ENCODE peak calls at places on chromosomes 4 and X, in nine cellular contexts. One of them, this sample, is unnamed.

GRCh38 chr4:79604152-79604551 is 196.1 kb upstream of the GK2 start:
- DNase-seq in HCT116: no peak
- DNase-seq in right lobe of liver: no peak
- DNase-seq in erythroblast: no peak
- DNase-seq in HepG2: no peak
- DNase-seq in H54: no peak
- DNase-seq in sigmoid colon: no peak
- DNase-seq in esophagus squamous epithelium: no peak
- DNase-seq in NB4: peak
- DNase-seq in this sample: no peak

GRCh38 chrX:47156611-47157520 is 11.8 kb downstream of the RBM10 start:
- DNase-seq in HCT116: no peak
- DNase-seq in right lobe of liver: no peak
- DNase-seq in erythroblast: no peak
- DNase-seq in HepG2: no peak
- DNase-seq in H54: no peak
- DNase-seq in sigmoid colon: peak
- DNase-seq in esophagus squamous epithelium: no peak
- DNase-seq in NB4: peak
- DNase-seq in this sample: no peak

GRCh38 chrX:1425381-1425780 is 27.3 kb downstream of the ASMTL start:
- DNase-seq in HCT116: no peak
- DNase-seq in right lobe of liver: no peak
- DNase-seq in erythroblast: no peak
- DNase-seq in HepG2: no peak
- DNase-seq in H54: no peak
- DNase-seq in sigmoid colon: peak
- DNase-seq in esophagus squamous epithelium: no peak
- DNase-seq in NB4: no peak
- DNase-seq in this sample: no peak

GRCh38 chr4:117957570-117957969 is 76.7 kb upstream of the NDST3 start:
- DNase-seq in HCT116: no peak
- DNase-seq in right lobe of liver: no peak
- DNase-seq in erythroblast: no peak
- DNase-seq in HepG2: no peak
- DNase-seq in H54: no peak
- DNase-seq in sigmoid colon: no peak
- DNase-seq in esophagus squamous epithelium: no peak
- DNase-seq in NB4: no peak
- DNase-seq in this sample: no peak

GRCh38 chrX:4764888-4765287 is 1051.4 kb upstream of the PRKX start:
- DNase-seq in HCT116: no peak
- DNase-seq in right lobe of liver: no peak
- DNase-seq in erythroblast: no peak
- DNase-seq in HepG2: no peak
- DNase-seq in H54: no peak
- DNase-seq in sigmoid colon: no peak
- DNase-seq in esophagus squamous epithelium: no peak
- DNase-seq in NB4: no peak
- DNase-seq in this sample: no peak

GRCh38 chr4:9999956-10000551 is 21.2 kb downstream of the SLC2A9 start:
- DNase-seq in HCT116: no peak
- DNase-seq in right lobe of liver: no peak
- DNase-seq in erythroblast: no peak
- DNase-seq in HepG2: no peak
- DNase-seq in H54: no peak
- DNase-seq in sigmoid colon: no peak
- DNase-seq in esophagus squamous epithelium: no peak
- DNase-seq in NB4: no peak
- DNase-seq in this sample: no peak

GRCh38 chrX:154596290-154596929 is 11.5 kb downstream of the CTAG1A start:
- DNase-seq in HCT116: no peak
- DNase-seq in right lobe of liver: no peak
- DNase-seq in erythroblast: no peak
- DNase-seq in HepG2: no peak
- DNase-seq in H54: peak
- DNase-seq in sigmoid colon: no peak
- DNase-seq in esophagus squamous epithelium: no peak
- DNase-seq in NB4: peak
- DNase-seq in this sample: no peak

GRCh38 chr4:118345813-118346212 is 7.0 kb downstream of the PRSS12 start:
- DNase-seq in HCT116: no peak
- DNase-seq in right lobe of liver: no peak
- DNase-seq in erythroblast: no peak
- DNase-seq in HepG2: no peak
- DNase-seq in H54: no peak
- DNase-seq in sigmoid colon: no peak
- DNase-seq in esophagus squamous epithelium: no peak
- DNase-seq in NB4: no peak
- DNase-seq in this sample: no peak

GRCh38 chr4:19152264-19152663 is 1099.4 kb upstream of the SLIT2 start:
- DNase-seq in HCT116: no peak
- DNase-seq in right lobe of liver: no peak
- DNase-seq in erythroblast: no peak
- DNase-seq in HepG2: no peak
- DNase-seq in H54: no peak
- DNase-seq in sigmoid colon: no peak
- DNase-seq in esophagus squamous epithelium: no peak
- DNase-seq in NB4: no peak
- DNase-seq in this sample: no peak

GRCh38 chr4:53547983-53548382 is 43.3 kb downstream of the LNX1 start:
- DNase-seq in HCT116: no peak
- DNase-seq in right lobe of liver: no peak
- DNase-seq in erythroblast: no peak
- DNase-seq in HepG2: no peak
- DNase-seq in H54: no peak
- DNase-seq in sigmoid colon: no peak
- DNase-seq in esophagus squamous epithelium: no peak
- DNase-seq in NB4: no peak
- DNase-seq in this sample: no peak

GRCh38 chr4:128524311-128524710 is 236.7 kb upstream of the PGRMC2 start:
- DNase-seq in HCT116: peak
- DNase-seq in right lobe of liver: no peak
- DNase-seq in erythroblast: peak
- DNase-seq in HepG2: no peak
- DNase-seq in H54: no peak
- DNase-seq in sigmoid colon: no peak
- DNase-seq in esophagus squamous epithelium: no peak
- DNase-seq in NB4: no peak
- DNase-seq in this sample: peak
- TF ChIP-seq POLR2A in HCT116: no peak
- TF ChIP-seq POLR2A in right lobe of liver: no peak
- TF ChIP-seq POLR2A in erythroblast: no peak
- TF ChIP-seq POLR2A in HepG2: no peak
- TF ChIP-seq POLR2A in H54: peak
- TF ChIP-seq POLR2A in sigmoid colon: no peak
- TF ChIP-seq POLR2A in esophagus squamous epithelium: no peak
- TF ChIP-seq POLR2A in NB4: no peak
- TF ChIP-seq POLR2A in this sample: no peak

DNA sequence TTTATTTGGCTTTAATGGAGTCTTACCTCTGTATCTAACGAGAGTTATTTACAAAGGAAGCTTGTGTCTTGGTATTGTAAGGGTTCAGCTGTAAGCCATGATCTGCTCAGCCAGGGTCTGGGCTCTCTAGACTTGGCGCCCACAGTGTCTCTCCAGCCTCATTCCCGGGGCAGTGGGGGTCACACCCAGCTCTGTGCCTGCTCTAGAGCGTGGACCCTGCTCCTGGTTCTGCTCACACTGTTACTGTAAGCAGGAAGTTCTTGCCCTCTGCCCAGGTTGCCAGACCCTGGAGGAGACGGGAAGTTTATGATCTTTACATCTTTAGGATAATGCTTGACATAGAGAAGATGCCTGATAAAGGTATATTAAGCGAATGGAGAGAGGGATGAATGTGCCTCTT is 235.7 kb downstream of the PTTG2 start:
- DNase-seq in HCT116: no peak
- DNase-seq in right lobe of liver: no peak
- DNase-seq in erythroblast: no peak
- DNase-seq in HepG2: no peak
- DNase-seq in H54: no peak
- DNase-seq in sigmoid colon: no peak
- DNase-seq in esophagus squamous epithelium: no peak
- DNase-seq in NB4: no peak
- DNase-seq in this sample: no peak
- TF ChIP-seq POLR2A in HCT116: no peak
- TF ChIP-seq POLR2A in right lobe of liver: no peak
- TF ChIP-seq POLR2A in erythroblast: no peak
- TF ChIP-seq POLR2A in HepG2: no peak
- TF ChIP-seq POLR2A in H54: no peak
- TF ChIP-seq POLR2A in sigmoid colon: no peak
- TF ChIP-seq POLR2A in esophagus squamous epithelium: no peak
- TF ChIP-seq POLR2A in NB4: no peak
- TF ChIP-seq POLR2A in this sample: no peak

GRCh38 chr4:1193206-1194027 is 21.0 kb upstream of the SPON2 start:
- DNase-seq in HCT116: no peak
- DNase-seq in right lobe of liver: no peak
- DNase-seq in erythroblast: no peak
- DNase-seq in HepG2: no peak
- DNase-seq in H54: no peak
- DNase-seq in sigmoid colon: peak
- DNase-seq in esophagus squamous epithelium: no peak
- DNase-seq in NB4: peak
- DNase-seq in this sample: no peak
- TF ChIP-seq POLR2A in HCT116: no peak
- TF ChIP-seq POLR2A in right lobe of liver: no peak
- TF ChIP-seq POLR2A in erythroblast: no peak
- TF ChIP-seq POLR2A in HepG2: no peak
- TF ChIP-seq POLR2A in H54: no peak
- TF ChIP-seq POLR2A in sigmoid colon: no peak
- TF ChIP-seq POLR2A in esophagus squamous epithelium: no peak
- TF ChIP-seq POLR2A in NB4: no peak
- TF ChIP-seq POLR2A in this sample: no peak

DNA sequence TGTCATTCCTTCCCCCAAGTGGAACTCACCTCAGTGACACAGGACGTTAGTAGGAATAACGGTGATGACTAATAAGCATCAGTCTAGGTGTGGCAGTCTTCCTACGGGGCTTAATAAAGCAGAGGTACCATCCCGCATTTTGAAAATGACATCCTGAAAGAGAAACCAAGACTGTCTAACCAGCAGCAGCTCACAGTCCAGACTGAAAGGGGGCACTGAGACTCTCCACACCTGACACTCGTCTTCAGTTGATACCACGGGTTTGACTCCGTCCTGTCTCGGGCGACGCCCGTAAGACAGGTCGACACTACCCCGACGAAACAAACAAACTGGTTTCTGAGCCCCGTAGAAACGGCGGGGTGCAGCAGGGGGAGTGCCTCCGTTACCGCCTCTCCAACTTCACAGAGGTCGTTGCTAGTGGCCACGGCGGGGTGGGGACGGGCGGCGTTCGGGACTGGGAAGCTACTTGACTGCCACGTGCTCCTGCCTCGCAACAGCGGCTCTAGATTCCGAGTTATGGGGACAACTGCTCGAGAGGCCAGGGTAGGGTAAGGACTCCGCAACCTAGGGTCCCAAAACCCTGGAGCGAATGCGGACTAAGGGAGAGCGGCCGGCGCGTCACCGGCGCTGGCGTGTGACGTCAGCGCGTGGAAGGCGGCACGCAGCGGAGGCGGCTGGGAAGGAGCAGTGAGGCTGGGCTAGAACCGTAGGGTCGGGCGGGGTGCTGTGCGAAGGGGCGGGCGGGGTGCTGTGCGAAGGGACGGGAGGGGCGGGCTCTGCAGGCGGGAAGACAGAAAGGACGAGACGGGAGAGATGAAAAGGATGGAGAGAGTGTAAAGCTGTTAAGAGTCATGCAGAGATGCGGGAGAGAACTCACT is at the start of gene NEK1:
- DNase-seq in HCT116: peak
- DNase-seq in right lobe of liver: peak
- DNase-seq in erythroblast: peak
- DNase-seq in HepG2: peak
- DNase-seq in H54: peak
- DNase-seq in sigmoid colon: peak
- DNase-seq in esophagus squamous epithelium: peak
- DNase-seq in NB4: peak
- DNase-seq in this sample: peak
- TF ChIP-seq POLR2A in HCT116: peak
- TF ChIP-seq POLR2A in right lobe of liver: peak
- TF ChIP-seq POLR2A in erythroblast: peak
- TF ChIP-seq POLR2A in HepG2: peak
- TF ChIP-seq POLR2A in H54: peak
- TF ChIP-seq POLR2A in sigmoid colon: peak
- TF ChIP-seq POLR2A in esophagus squamous epithelium: no peak
- TF ChIP-seq POLR2A in NB4: peak
- TF ChIP-seq POLR2A in this sample: peak

DNA sequence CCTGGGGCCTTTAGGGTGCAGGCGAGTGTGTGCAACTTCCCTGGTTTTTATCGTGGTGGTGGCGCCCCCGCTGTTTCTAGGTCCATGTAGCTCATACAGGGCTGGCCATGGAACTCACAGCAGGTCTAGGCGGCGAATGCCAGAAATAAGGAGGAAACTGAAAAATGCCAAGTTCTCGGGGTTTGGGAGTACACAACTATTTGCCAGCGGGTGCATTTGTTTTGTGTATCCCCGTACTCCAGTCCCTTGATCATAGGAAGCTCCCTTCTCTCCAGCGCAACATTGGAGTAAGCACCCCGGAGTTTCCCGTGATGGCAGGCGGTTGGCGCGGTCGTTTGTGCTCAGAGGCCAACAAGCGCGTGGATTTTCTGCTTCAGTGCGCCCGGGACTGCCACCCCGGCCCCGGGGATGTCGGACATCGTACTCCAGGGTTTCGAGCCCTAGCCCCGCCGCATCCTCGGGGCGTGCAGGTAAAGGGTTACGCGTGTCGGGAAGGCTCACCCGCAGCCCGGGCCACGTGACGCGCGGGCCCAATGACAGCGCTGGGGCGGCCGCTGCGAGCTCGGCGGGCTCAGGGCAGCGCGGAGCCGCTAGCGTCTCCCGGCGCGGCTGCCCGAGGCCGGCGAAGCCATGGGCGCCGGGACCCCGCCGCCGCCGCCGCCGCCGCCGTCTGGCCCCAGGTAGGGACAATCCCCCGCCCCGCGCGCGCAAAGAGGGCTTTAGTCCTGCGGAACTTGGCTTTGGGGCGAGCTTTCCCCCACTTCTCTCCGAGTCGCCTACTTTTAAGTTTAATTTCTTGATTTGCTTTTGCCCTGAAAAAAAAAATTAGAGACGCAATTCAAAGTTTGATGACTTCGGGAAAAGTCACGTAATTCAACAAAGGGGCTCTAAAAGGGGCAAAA is 209.1 kb downstream of the NWD2 start:
- DNase-seq in HCT116: no peak
- DNase-seq in right lobe of liver: peak
- DNase-seq in erythroblast: no peak
- DNase-seq in HepG2: no peak
- DNase-seq in H54: no peak
- DNase-seq in sigmoid colon: peak
- DNase-seq in esophagus squamous epithelium: no peak
- DNase-seq in NB4: peak
- DNase-seq in this sample: peak
- TF ChIP-seq POLR2A in HCT116: no peak
- TF ChIP-seq POLR2A in right lobe of liver: peak
- TF ChIP-seq POLR2A in erythroblast: no peak
- TF ChIP-seq POLR2A in HepG2: no peak
- TF ChIP-seq POLR2A in H54: no peak
- TF ChIP-seq POLR2A in sigmoid colon: no peak
- TF ChIP-seq POLR2A in esophagus squamous epithelium: no peak
- TF ChIP-seq POLR2A in NB4: no peak
- TF ChIP-seq POLR2A in this sample: no peak